ENCODE peak calls at places on chromosome 6, in seven cellular contexts. G is stimulated activated CD4-positive, alpha-beta T cell treated with anti-CD3 and anti-CD28 coated beads, Interleukin-4, amount 100 ng/mL, for 48 hours; Q is stimulated activated CD8-positive, alpha-beta memory T cell treated with anti-CD3 and anti-CD28 coated beads, Interleukin-12 subunit alpha, Interleukin-12 subunit beta, amount 100 ng/mL, for 1 hour; M is right cardiac atrium; O is HS-5; A is skeletal muscle cell; B is D341Med. C is an unnamed sample.

GRCh38 chr6:33742092-33742491 is 4.6 kb downstream of the IP6K3 start:
- DNase-seq in B (no peak), M (no peak), O (no peak), G (no peak), A (no peak), Q (no peak), C (no peak)

GRCh38 chr6:33860706-33861474 is 57.1 kb upstream of the MLN start:
- DNase-seq in A (peak), M (no peak), O (no peak), G (no peak), Q (no peak), B (no peak), C (no peak)

GRCh38 chr6:33320315-33321181 is 3.0 kb upstream of the ZBTB22 start:
- DNase-seq in B (no peak), Q (no peak), O (peak), M (peak), A (peak), G (no peak), C (no peak)

GRCh38 chr6:151616091-151616513 is 122.3 kb downstream of the CCDC170 start:
- DNase-seq in B (no peak), G (no peak), M (no peak), A (no peak), Q (no peak), O (no peak), C (no peak)

GRCh38 chr6:35449287-35449881 is 2.8 kb upstream of the FANCE start:
- DNase-seq in Q (no peak), G (no peak), B (peak), A (no peak), O (no peak), M (no peak), C (peak)

GRCh38 chr6:80382796-80383195 is 276.3 kb downstream of the BCKDHB start:
- DNase-seq in B (no peak), M (no peak), G (no peak), A (peak), O (no peak), Q (no peak), C (no peak)

GRCh38 chr6:20661721-20662120 is 127.5 kb downstream of the CDKAL1 start:
- DNase-seq in Q (no peak), A (peak), G (no peak), O (no peak), M (no peak), B (peak), C (peak)

GRCh38 chr6:46926481-46926880 is 4.7 kb upstream of the ADGRF5 start:
- DNase-seq in G (no peak), A (no peak), M (no peak), B (no peak), Q (no peak), O (peak), C (no peak)

GRCh38 chr6:163489584-163489983 is 75.1 kb downstream of the QKI start:
- DNase-seq in B (no peak), O (no peak), M (no peak), Q (no peak), A (peak), G (no peak), C (no peak)

GRCh38 chr6:78936515-78936914 is 69.2 kb downstream of the IRAK1BP1 start:
- DNase-seq in M (no peak), A (no peak), G (no peak), B (no peak), Q (no peak), O (no peak), C (no peak)

GRCh38 chr6:128161263-128161662 is 260.4 kb upstream of the THEMIS start:
- DNase-seq in A (no peak), B (no peak), Q (no peak), O (no peak), G (no peak), M (no peak), C (no peak)

GRCh38 chr6:31874836-31875572 is 3.8 kb downstream of the SLC44A4 start:
- DNase-seq in O (no peak), M (no peak), B (no peak), Q (no peak), G (no peak), A (no peak), C (no peak)

GRCh38 chr6:2434911-2435310 is 189.5 kb upstream of the GMDS start:
- DNase-seq in Q (no peak), G (no peak), O (no peak), A (no peak), M (no peak), B (no peak), C (no peak)

GRCh38 chr6:31579119-31579505 is 3.1 kb downstream of the LTB start:
- DNase-seq in A (no peak), Q (peak), B (no peak), G (no peak), M (no peak), O (no peak), C (no peak)

GRCh38 chr6:11971154-11971553 is 41.0 kb upstream of the HIVEP1 start:
- DNase-seq in Q (no peak), O (peak), M (no peak), B (no peak), A (peak), G (no peak), C (no peak)

GRCh38 chr6:52243282-52243893 is 912 bp downstream of the IL17F start:
- DNase-seq in B (no peak), M (no peak), A (no peak), O (no peak), G (no peak), Q (no peak), C (no peak)

GRCh38 chr6:2877057-2877882 is 25.8 kb downstream of the SERPINB9 start:
- DNase-seq in M (no peak), O (peak), G (no peak), B (no peak), A (peak), Q (no peak), C (no peak)

GRCh38 chr6:154247119-154247814 is 109.3 kb downstream of the IPCEF1 start:
- DNase-seq in O (no peak), M (no peak), B (no peak), G (no peak), Q (no peak), A (no peak), C (no peak)

GRCh38 chr6:63859520-63859919 is 223.9 kb downstream of the PHF3 start:
- DNase-seq in M (no peak), A (no peak), Q (no peak), B (no peak), O (no peak), G (no peak), C (no peak)

C was measured in NCI-H1930.